ENCODE peak calls at places on chromosomes 13 and 19, in five cellular contexts. B is sigmoid colon, Q is mucosa of descending colon, N is ascending aorta, O is PC-9. U is an unnamed sample. For H3K4me1, the result is how much of the 10 kb centered on the place peaks cover.

GRCh38 chr13:49693191-49693733 is 2.0 kb upstream of the EBPL start:
- DNase-seq in B (no peak), O (peak), N (no peak), Q (no peak), U (no peak)

GRCh38 chr19:2613507-2614295 is 88.8 kb downstream of the GNG7 start:
- DNase-seq in N (no peak), B (peak), O (no peak), Q (no peak), U (peak)

GRCh38 chr13:30338952-30339351 is 31.6 kb upstream of the KATNAL1 start:
- DNase-seq in B (no peak), N (no peak), Q (no peak), O (no peak), U (no peak)

GRCh38 chr19:55116232-55117062 is 990 bp downstream of the PPP1R12C start:
- DNase-seq in O (no peak), B (peak), Q (peak), N (peak), U (no peak)

GRCh38 chr13:75481176-75482069 is 546 bp downstream of the TBC1D4 start:
- DNase-seq in Q (peak), B (peak), O (no peak), N (peak), U (no peak)

GRCh38 chr13:75399168-75399878 is 82.6 kb downstream of the TBC1D4 start:
- DNase-seq in O (peak), Q (no peak), N (no peak), B (no peak), U (no peak)

GRCh38 chr19:49106648-49107135 is 7.5 kb upstream of the LIN7B start:
- DNase-seq in O (no peak), B (no peak), Q (peak), N (no peak), U (no peak)

GRCh38 chr13:52399037-52399436 is 6.9 kb downstream of the THSD1 start:
- DNase-seq in Q (no peak), O (no peak), B (no peak), N (no peak), U (no peak)

GRCh38 chr19:12945479-12946091 is at the start of gene RAD23A:
- DNase-seq in B (peak), N (peak), O (peak), Q (peak), U (peak)

GRCh38 chr19:49911381-49912145 is 14.9 kb upstream of the IL4I1 start:
- DNase-seq in B (no peak), N (no peak), O (no peak), Q (no peak), U (no peak)

GRCh38 chr13:114313061-114313860 is 1.0 kb upstream of the CHAMP1 start:
- DNase-seq in Q (peak), O (no peak), B (no peak), N (no peak), U (no peak)

GRCh38 chr19:5828661-5829566 is 10.6 kb downstream of the FUT6 start:
- DNase-seq in N (no peak), Q (peak), B (peak), O (no peak), U (no peak)

GRCh38 chr13:19519049-19519448 is 42.3 kb downstream of the TPTE2 start:
- DNase-seq in O (no peak), N (no peak), Q (no peak), B (no peak), U (no peak)

GRCh38 chr19:13212759-13213330 is 62.6 kb downstream of the IER2 start:
- DNase-seq in B (peak), O (peak), Q (peak), N (peak), U (peak)

GRCh38 chr19:35309481-35310279 is 17.7 kb downstream of the MAG start:
- DNase-seq in Q (no peak), N (no peak), B (no peak), O (peak), U (no peak)

GRCh38 chr13:43127827-43128226 is 104.4 kb downstream of the DNAJC15 start:
- DNase-seq in O (no peak), N (no peak), B (no peak), Q (no peak), U (no peak)

GRCh38 chr13:101230271-101230890 is 185.9 kb downstream of the NALCN start:
- DNase-seq in N (no peak), B (no peak), Q (no peak), O (no peak), U (no peak)

GRCh38 chr19:30887042-30887441 is 462.2 kb downstream of the TSHZ3 start:
- DNase-seq in O (no peak), Q (no peak), B (no peak), N (no peak), U (no peak)

GRCh38 chr13:97226788-97227627 is 4.9 kb downstream of the MBNL2 start:
- DNase-seq in Q (peak), B (peak), N (no peak), O (no peak), U (peak)

GRCh38 chr13:111950697-111951096 is 116.3 kb upstream of the SOX1 start:
- DNase-seq in Q (no peak), O (no peak), B (no peak), N (no peak), U (no peak)

GRCh38 chr13:32408296-32408998 is 19.5 kb downstream of the N4BP2L1 start:
- DNase-seq in Q (no peak), O (no peak), B (no peak), N (no peak), U (no peak)

GRCh38 chr19:56597696-56598095 is 2.6 kb downstream of the ZNF71 start:
- DNase-seq in O (no peak), B (no peak), Q (no peak), N (no peak), U (no peak)

GRCh38 chr13:97911311-97912138 is 42.0 kb upstream of the IPO5 start:
- DNase-seq in Q (no peak), N (no peak), B (no peak), O (peak), U (peak)

GRCh38 chr13:23488442-23488841 is 54.9 kb upstream of the SACS start:
- DNase-seq in O (peak), N (no peak), Q (no peak), B (no peak), U (no peak)

GRCh38 chr19:55383789-55384575 is at the start of gene TMEM238:
- DNase-seq in N (peak), O (peak), B (peak), Q (peak), U (no peak)

GRCh38 chr13:59997976-59998375 is 165.8 kb downstream of the DIAPH3 start:
- DNase-seq in B (no peak), O (no peak), Q (no peak), N (no peak), U (no peak)

GRCh38 chr19:19039901-19040300 is 6.5 kb downstream of the ARMC6 start:
- DNase-seq in N (no peak), O (no peak), Q (no peak), B (no peak), U (no peak)

GRCh38 chr19:3381701-3382372 is 15.5 kb downstream of the NFIC start:
- DNase-seq in B (peak), N (no peak), Q (no peak), O (no peak), U (no peak)

GRCh38 chr19:39385629-39386411 is 5.1 kb downstream of the PAF1 start:
- DNase-seq in B (no peak), O (no peak), N (no peak), Q (no peak), U (no peak)

GRCh38 chr19:2296141-2296540 is 11.8 kb downstream of the LINGO3 start:
- DNase-seq in B (no peak), O (no peak), Q (no peak), N (no peak), U (no peak)

GRCh38 chr13:34523401-34523800 is 418.7 kb upstream of the NBEA start:
- DNase-seq in O (peak), B (no peak), N (no peak), Q (no peak), U (no peak)

GRCh38 chr13:64538711-64539110 is 2691.4 kb downstream of the PCDH9 start:
- DNase-seq in O (no peak), B (no peak), N (no peak), Q (no peak), U (no peak)

GRCh38 chr19:41879080-41879479 is 2.0 kb downstream of the CD79A start:
- DNase-seq in N (no peak), Q (no peak), O (no peak), B (no peak), U (no peak)

GRCh38 chr19:41877916-41878905 is 1.1 kb downstream of the CD79A start:
- DNase-seq in O (no peak), B (no peak), Q (no peak), N (no peak), U (no peak)

GRCh38 chr19:41882568-41883462 is at the start of gene ARHGEF1:
- DNase-seq in O (no peak), B (peak), Q (peak), N (no peak), U (no peak)

GRCh38 chr19:41879670-41880328 is 2.7 kb downstream of the CD79A start:
- DNase-seq in N (no peak), B (no peak), Q (no peak), O (no peak), U (no peak)

GRCh38 chr19:41880329-41880708 is 2.7 kb upstream of the ARHGEF1 start:
- DNase-seq in Q (no peak), O (no peak), B (no peak), N (no peak), U (no peak)
- H3K4me1 ChIP-seq in Q (under half), O (under half), B (under half), N (under half), U (under half)

DNA sequence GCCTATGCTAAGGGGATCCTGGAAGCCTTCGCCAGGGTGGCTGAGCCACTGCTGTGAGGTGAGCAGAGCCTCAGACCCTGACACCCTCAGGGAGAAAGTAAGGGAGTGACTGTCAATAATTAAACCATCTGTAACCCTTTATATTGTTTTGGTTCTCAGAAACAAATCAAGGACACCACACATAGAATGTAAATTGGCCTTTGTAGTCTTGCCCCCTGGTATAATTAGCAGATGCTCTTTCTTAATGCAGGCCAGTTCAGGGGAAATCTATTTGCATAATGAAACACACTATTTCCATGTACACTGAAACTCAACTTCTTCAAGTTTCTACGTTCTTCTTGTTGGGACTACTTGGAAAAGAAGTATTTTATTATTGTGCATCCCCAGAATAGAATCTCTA is 127.7 kb upstream of the EDNRB start:
- DNase-seq in B (no peak), N (no peak), Q (no peak), O (no peak), U (no peak)
- H3K4me1 ChIP-seq in B (under half), N (under half), Q (under half), O (under half), U (under half)

DNA sequence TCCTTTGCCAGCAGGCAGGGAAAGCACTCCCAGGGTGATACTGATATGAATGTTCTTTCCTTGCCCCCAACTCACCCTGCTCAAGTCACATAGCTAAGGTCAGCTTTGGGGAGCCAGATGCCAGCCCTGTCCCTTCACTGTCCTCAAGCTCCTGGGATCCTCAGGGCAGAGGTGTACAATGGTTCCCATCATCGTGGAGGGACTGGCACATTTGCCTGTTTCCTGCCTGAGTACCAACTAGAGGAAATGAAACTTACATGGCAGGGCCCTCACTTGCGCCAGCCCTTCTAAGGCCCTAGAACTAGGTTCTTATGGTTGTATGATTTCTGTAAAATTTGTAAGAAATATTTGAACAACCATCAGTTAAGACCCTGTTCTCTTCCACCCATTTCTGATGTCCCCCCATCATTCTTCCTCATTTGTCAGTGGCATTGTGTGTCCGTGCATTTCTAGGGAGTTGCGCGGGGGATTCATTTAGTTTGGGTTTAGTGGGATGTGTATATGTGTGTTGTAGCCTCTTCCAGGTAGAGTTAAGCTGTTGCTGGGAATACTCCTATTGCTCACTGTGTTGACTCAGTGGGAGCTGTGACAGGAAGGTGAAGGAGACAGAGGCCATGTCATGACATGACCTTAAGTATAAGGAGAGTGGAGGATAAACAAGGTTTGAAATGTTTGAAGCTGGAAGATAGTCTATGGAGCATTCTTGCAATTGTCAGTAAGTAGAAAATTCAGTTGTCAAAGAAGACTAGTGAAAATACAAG is 41.3 kb upstream of the RCBTB2 start:
- DNase-seq in N (no peak), O (no peak), B (no peak), Q (no peak), U (no peak)
- H3K4me1 ChIP-seq in N (under half), O (under half), B (under half), Q (under half), U (under half)

GRCh38 chr19:33627962-33628839 is 6.4 kb downstream of the CHST8 start:
- DNase-seq in N (no peak), O (no peak), B (peak), Q (no peak), U (no peak)

GRCh38 chr19:33629826-33630375 is 8.1 kb downstream of the CHST8 start:
- DNase-seq in O (no peak), B (no peak), Q (no peak), N (no peak), U (no peak)

GRCh38 chr19:33630880-33631627 is 9.3 kb downstream of the CHST8 start:
- DNase-seq in O (no peak), N (no peak), B (peak), Q (no peak), U (no peak)

GRCh38 chr19:33627526-33627925 is 5.8 kb downstream of the CHST8 start:
- DNase-seq in N (no peak), Q (no peak), O (no peak), B (peak), U (no peak)

DNA sequence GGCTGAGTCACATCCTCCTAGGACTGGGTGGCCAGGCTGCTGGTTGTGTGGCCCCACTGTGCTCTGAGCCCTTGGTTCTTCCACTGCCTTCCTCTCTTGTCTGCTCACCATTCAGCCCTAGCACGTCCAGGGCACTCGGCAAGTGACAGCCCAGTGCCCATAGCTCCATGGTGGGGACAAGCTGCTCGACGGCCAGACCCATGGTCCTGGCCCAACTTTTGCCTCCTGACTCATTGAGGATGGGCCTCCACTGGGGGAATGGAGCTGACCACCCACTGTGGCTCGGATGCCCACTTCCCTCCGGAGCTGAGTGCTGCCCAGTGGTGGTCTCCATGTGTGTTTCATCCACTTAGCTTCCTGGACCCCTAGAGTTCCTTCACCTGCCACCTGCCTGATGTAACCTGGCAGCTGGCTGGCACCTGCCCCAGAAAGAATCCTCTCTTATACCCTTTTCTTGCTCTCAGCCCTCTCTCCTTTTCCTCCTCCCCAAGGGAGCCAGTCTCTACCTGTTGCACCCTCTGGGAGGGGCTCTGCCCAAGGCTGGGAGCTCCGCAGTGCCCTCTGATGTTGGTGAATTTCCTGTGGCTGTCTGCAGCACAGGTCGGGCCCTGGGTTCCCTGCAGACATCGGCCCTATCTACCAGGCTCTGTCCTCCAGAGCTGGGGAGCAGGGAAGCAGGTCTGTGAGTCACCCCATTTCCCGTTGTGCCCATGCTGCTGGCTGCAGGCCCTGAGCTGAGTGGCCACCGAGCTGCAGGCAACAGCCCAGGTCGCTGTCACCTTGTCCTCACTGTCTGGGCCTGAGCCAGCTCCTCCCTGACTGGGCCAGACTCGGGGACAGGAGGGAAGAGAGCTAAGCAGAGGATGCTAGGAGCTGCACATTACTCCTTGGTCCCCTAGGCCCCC is 7.4 kb downstream of the CHST8 start:
- DNase-seq in Q (no peak), B (peak), N (no peak), O (no peak), U (no peak)
- H3K4me1 ChIP-seq in Q (under half), B (under half), N (under half), O (under half), U (under half)

GRCh38 chr19:21020298-21021227 is at the start of gene ZNF430:
- DNase-seq in N (peak), Q (peak), B (peak), O (peak), U (peak)
- H3K4me1 ChIP-seq in N (under half), Q (under half), B (under half), O (under half), U (under half)